ENCODE peak calls at places on chromosome 12, in five cellular contexts. H is RPMI7951; M is thyroid gland; O is pulmonary artery endothelial cell; K is stimulated activated CD4-positive, alpha-beta T cell treated with anti-CD3 and anti-CD28 coated beads, Interleukin-4, amount 100 ng/mL, for 24 hours. D is an unnamed sample.

GRCh38 chr12:28704477-28705169 is 444.5 kb upstream of the FAR2 start:
- DNase-seq in M (no peak), H (no peak), O (no peak), K (no peak), D (no peak)

GRCh38 chr12:68871899-68872298 is 61.1 kb downstream of the CPM start:
- DNase-seq in K (peak; percentile 10), M (no peak), O (no peak), H (peak; percentile 3), D (no peak)

GRCh38 chr12:95922231-95922630 is 20.2 kb downstream of the CCDC38 start:
- DNase-seq in M (no peak), K (no peak), H (peak; percentile 14), O (no peak), D (no peak)

GRCh38 chr12:57242691-57243454 is 8.1 kb downstream of the STAC3 start:
- DNase-seq in H (peak; percentile 18), M (peak; percentile 39), K (peak; percentile 76), O (no peak), D (peak; percentile 87)

GRCh38 chr12:132310181-132311040 is 19.0 kb downstream of the GALNT9 start:
- DNase-seq in M (peak; percentile 96), K (no peak), O (no peak), H (no peak), D (no peak)

GRCh38 chr12:13606290-13606689 is 375.1 kb downstream of the GRIN2B start:
- DNase-seq in K (no peak), O (no peak), M (no peak), H (no peak), D (no peak)

GRCh38 chr12:59698599-59698998 is 102.8 kb downstream of the SLC16A7 start:
- DNase-seq in M (no peak), H (peak; percentile 11), O (no peak), K (no peak), D (no peak)

GRCh38 chr12:52836042-52836466 is 1.9 kb upstream of the KRT79 start:
- DNase-seq in O (peak; percentile 30), H (peak; percentile 94), M (no peak), K (peak; percentile 67), D (peak; percentile 82)

GRCh38 chr12:40225984-40226602 is 1.3 kb downstream of the LRRK2 start:
- DNase-seq in K (no peak), H (no peak), M (no peak), O (no peak), D (no peak)

GRCh38 chr12:3724096-3724805 is 28.7 kb downstream of the CRACR2A start:
- DNase-seq in K (no peak), O (no peak), M (no peak), H (no peak), D (no peak)

GRCh38 chr12:121956041-121956341 is 37.6 kb downstream of the CFAP251 start:
- DNase-seq in K (no peak), O (no peak), H (no peak), M (no peak), D (no peak)

GRCh38 chr12:46124848-46125619 is 134.7 kb upstream of the SCAF11 start:
- DNase-seq in H (peak; percentile 65), M (peak; percentile 60), K (peak; percentile 55), O (peak; percentile 49), D (peak; percentile 47)

GRCh38 chr12:109764776-109765492 is 51.3 kb downstream of the FAM222A start:
- DNase-seq in K (no peak), M (no peak), O (no peak), H (no peak), D (no peak)

GRCh38 chr12:53213348-53213747 is 6.3 kb upstream of the ITGB7 start:
- DNase-seq in M (peak; percentile 78), K (peak; percentile 87), H (peak; percentile 61), O (no peak), D (peak; percentile 87)

GRCh38 chr12:6451348-6452244 is at the start of gene TAPBPL:
- DNase-seq in M (peak; percentile 94), K (peak; percentile 85), O (peak; percentile 39), H (peak; percentile 83), D (peak; percentile 86)

GRCh38 chr12:6376079-6376941 is 947 bp upstream of the SCNN1A start:
- DNase-seq in O (no peak), M (peak; percentile 98), K (no peak), H (peak; percentile 41), D (no peak)

GRCh38 chr12:53414756-53415417 is 8.8 kb upstream of the AMHR2 start:
- DNase-seq in H (no peak), K (no peak), M (no peak), O (no peak), D (no peak)

GRCh38 chr12:54029529-54030441 is 1.5 kb downstream of the HOXC6 start:
- DNase-seq in K (no peak), O (no peak), H (no peak), M (no peak), D (no peak)

GRCh38 chr12:57139796-57140649 is 7.4 kb downstream of the LRP1-AS start:
- DNase-seq in K (no peak), H (no peak), M (no peak), O (no peak), D (no peak)

GRCh38 chr12:47272412-47273190 is 192.8 kb upstream of the AMIGO2 start:
- DNase-seq in K (no peak), O (no peak), H (no peak), M (no peak), D (no peak)

GRCh38 chr12:92703777-92704176 is 988 bp downstream of the PLEKHG7 start:
- DNase-seq in H (no peak), M (no peak), O (no peak), K (no peak), D (no peak)

GRCh38 chr12:92558806-92559205 is 144.0 kb upstream of the PLEKHG7 start:
- DNase-seq in M (no peak), O (no peak), H (peak; percentile 52), K (no peak), D (no peak)

GRCh38 chr12:29616664-29617409 is 119.4 kb upstream of the OVCH1 start:
- DNase-seq in K (no peak), M (no peak), O (no peak), H (peak; percentile 35), D (no peak)

GRCh38 chr12:1810201-1810930 is 10.0 kb upstream of the LRTM2 start:
- DNase-seq in K (no peak), O (no peak), H (peak; percentile 26), M (no peak), D (no peak)

GRCh38 chr12:19299765-19300164 is 139.5 kb upstream of the AEBP2 start:
- DNase-seq in O (no peak), H (peak; percentile 16), M (peak; percentile 15), K (no peak), D (no peak)

GRCh38 chr12:51450333-51450732 is 25.7 kb downstream of the SLC4A8 start:
- DNase-seq in K (no peak), H (no peak), O (no peak), M (no peak), D (no peak)

GRCh38 chr12:109873653-109874052 is 6.7 kb downstream of the GLTP start:
- DNase-seq in O (no peak), M (no peak), K (no peak), H (no peak), D (no peak)

GRCh38 chr12:57258977-57259970 is 8.3 kb upstream of the STAC3 start:
- DNase-seq in M (no peak), O (no peak), K (no peak), H (no peak), D (no peak)

GRCh38 chr12:10018390-10018789 is 8.0 kb downstream of the CLEC12B start:
- DNase-seq in O (no peak), H (no peak), K (no peak), M (no peak), D (no peak)

GRCh38 chr12:6824962-6825381 is 3.2 kb upstream of the P3H3 start:
- DNase-seq in K (no peak), O (no peak), M (no peak), H (peak; percentile 46), D (no peak)

GRCh38 chr12:9910716-9911421 is 21.3 kb downstream of the CLEC2A start:
- DNase-seq in K (no peak), M (no peak), O (no peak), H (peak; percentile 5), D (no peak)

GRCh38 chr12:65168606-65169310 is 625 bp upstream of the LEMD3 start:
- DNase-seq in M (no peak), H (no peak), K (no peak), O (no peak), D (no peak)

GRCh38 chr12:131975228-131975627 is 25.5 kb downstream of the EP400 start:
- DNase-seq in O (no peak), K (no peak), H (no peak), M (no peak), D (no peak)

GRCh38 chr12:38638401-38638800 is 267.0 kb downstream of the CPNE8 start:
- DNase-seq in M (no peak), O (no peak), K (no peak), H (no peak), D (no peak)

GRCh38 chr12:11693068-11693467 is 43.6 kb downstream of the ETV6 start:
- DNase-seq in O (no peak), H (no peak), M (no peak), K (no peak), D (no peak)

GRCh38 chr12:12376636-12377448 is 20.0 kb downstream of the BORCS5 start:
- DNase-seq in O (peak; percentile 50), H (peak; percentile 72), M (peak; percentile 19), K (peak; percentile 33), D (no peak)

GRCh38 chr12:26046886-26047285 is 78.0 kb downstream of the BHLHE41 start:
- DNase-seq in K (no peak), H (no peak), M (no peak), O (no peak), D (no peak)

GRCh38 chr12:30811966-30812365 is 57.2 kb upstream of the CAPRIN2 start:
- DNase-seq in H (no peak), K (no peak), O (no peak), M (no peak), D (no peak)

GRCh38 chr12:96120359-96121100 is 73.6 kb upstream of the ELK3 start:
- DNase-seq in O (no peak), H (peak; percentile 51), K (no peak), M (no peak), D (no peak)